ENCODE peak calls at places on chromosomes 1 and 21, in four cellular contexts. N is CD8-positive, alpha-beta memory T cell; K is naive thymus-derived CD4-positive, alpha-beta T cell; M is retinal pigment epithelial cell. H is an unnamed sample.

GRCh38 chr1:9589144-9589718 is 520 bp downstream of the TMEM201 start:
- DNase-seq in N (peak), K (peak), M (no peak), H (no peak)

GRCh38 chr1:55277377-55278130 is 62.4 kb upstream of the USP24 start:
- DNase-seq in N (peak), K (peak), M (no peak), H (peak)

GRCh38 chr1:186897008-186897407 is 68.3 kb downstream of the PLA2G4A start:
- DNase-seq in N (no peak), K (no peak), M (no peak), H (no peak)

GRCh38 chr1:165717918-165718515 is 19.7 kb upstream of the ALDH9A1 start:
- DNase-seq in N (peak), K (peak), M (peak), H (peak)

GRCh38 chr1:15411593-15412487 is 2.2 kb downstream of the EFHD2 start:
- DNase-seq in N (peak), K (peak), M (no peak), H (no peak)

GRCh38 chr1:64595871-64596515 is 126.1 kb downstream of the CACHD1 start:
- DNase-seq in N (no peak), K (no peak), M (peak), H (no peak)

GRCh38 chr1:89632213-89633102 is 462 bp upstream of the LRRC8C start:
- DNase-seq in N (peak), K (peak), M (no peak), H (peak)

GRCh38 chr1:174448964-174449363 is 1.2 kb downstream of the GPR52 start:
- DNase-seq in N (no peak), K (no peak), M (no peak), H (no peak)

GRCh38 chr1:30857062-30857461 is 51.5 kb downstream of the SDC3 start:
- DNase-seq in N (no peak), K (no peak), M (no peak), H (no peak)

GRCh38 chr1:54965624-54966340 is 14.6 kb upstream of the TMEM61 start:
- DNase-seq in N (no peak), K (no peak), M (no peak), H (no peak)

GRCh38 chr1:226549937-226550670 is 1.5 kb downstream of the STUM start:
- DNase-seq in N (peak), K (peak), M (no peak), H (peak)

GRCh38 chr21:42137191-42137913 is 66.2 kb downstream of the UMODL1 start:
- DNase-seq in N (no peak), K (no peak), M (no peak), H (no peak)

GRCh38 chr1:87093286-87093685 is 178.9 kb downstream of the HS2ST1 start:
- DNase-seq in N (no peak), K (no peak), M (no peak), H (no peak)

DNA sequence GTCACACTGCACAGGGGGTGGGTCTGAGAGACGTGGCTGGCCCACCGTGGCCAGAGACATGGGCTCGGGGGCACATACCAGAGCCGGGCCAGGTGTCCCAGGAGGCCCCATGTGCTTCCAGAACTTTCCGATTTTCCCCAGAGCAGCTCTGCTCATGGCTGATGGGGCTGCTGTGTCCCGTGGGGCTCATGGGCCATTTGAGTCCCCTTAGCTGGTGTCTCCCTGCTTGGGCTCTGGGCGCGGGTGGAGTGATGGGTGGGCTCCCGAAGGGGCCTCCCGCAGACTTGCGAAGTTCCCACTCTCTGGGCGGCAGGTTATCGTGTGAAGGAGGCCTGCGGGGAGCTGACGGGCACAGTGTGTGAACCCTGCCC is 1.8 kb downstream of the TNFRSF14 start:
- DNase-seq in N (no peak), K (no peak), M (no peak), H (no peak)
- H3K4me3 ChIP-seq in N (peak), K (peak), M (no peak), H (no peak)

GRCh38 chr1:50979964-50980363 is 9.9 kb downstream of the CDKN2C start:
- DNase-seq in N (no peak), K (no peak), M (no peak), H (no peak)
- H3K4me3 ChIP-seq in N (no peak), K (no peak), M (no peak), H (no peak)

GRCh38 chr1:245256528-245256927 is 101.7 kb downstream of the KIF26B start:
- DNase-seq in N (no peak), K (no peak), M (no peak), H (no peak)
- H3K4me3 ChIP-seq in N (no peak), K (no peak), M (no peak), H (no peak)

DNA sequence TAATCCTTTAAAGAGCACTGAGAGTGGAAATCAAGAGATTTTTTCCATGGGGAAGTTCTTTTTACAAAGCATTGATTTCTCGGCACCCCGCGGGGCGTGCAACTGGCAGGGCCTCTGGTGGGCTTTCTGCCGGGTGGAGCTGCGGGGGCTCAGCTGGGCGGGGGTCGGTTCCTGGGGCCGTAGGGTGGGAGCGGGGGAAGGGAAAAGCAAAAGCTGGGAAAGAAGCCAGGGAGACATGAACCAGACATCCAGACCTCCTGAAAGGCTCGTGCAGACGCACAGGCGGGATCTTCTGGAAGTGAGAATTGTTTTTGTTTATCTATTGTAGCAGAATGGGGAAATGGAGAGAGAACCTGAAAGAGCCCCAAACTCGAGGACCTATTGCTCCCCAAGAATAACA is 235.2 kb downstream of the FAM72C start:
- DNase-seq in N (no peak), K (no peak), M (no peak), H (no peak)
- H3K4me3 ChIP-seq in N (no peak), K (no peak), M (peak), H (no peak)

GRCh38 chr21:15053531-15053930 is 11.3 kb downstream of the NRIP1 start:
- DNase-seq in N (no peak), K (no peak), M (no peak), H (no peak)

GRCh38 chr21:15051652-15052554 is 12.9 kb downstream of the NRIP1 start:
- DNase-seq in N (no peak), K (no peak), M (peak), H (no peak)

GRCh38 chr21:15054606-15055239 is 10.1 kb downstream of the NRIP1 start:
- DNase-seq in N (no peak), K (no peak), M (no peak), H (no peak)

GRCh38 chr21:15054089-15054488 is 10.7 kb downstream of the NRIP1 start:
- DNase-seq in N (no peak), K (no peak), M (no peak), H (no peak)

DNA sequence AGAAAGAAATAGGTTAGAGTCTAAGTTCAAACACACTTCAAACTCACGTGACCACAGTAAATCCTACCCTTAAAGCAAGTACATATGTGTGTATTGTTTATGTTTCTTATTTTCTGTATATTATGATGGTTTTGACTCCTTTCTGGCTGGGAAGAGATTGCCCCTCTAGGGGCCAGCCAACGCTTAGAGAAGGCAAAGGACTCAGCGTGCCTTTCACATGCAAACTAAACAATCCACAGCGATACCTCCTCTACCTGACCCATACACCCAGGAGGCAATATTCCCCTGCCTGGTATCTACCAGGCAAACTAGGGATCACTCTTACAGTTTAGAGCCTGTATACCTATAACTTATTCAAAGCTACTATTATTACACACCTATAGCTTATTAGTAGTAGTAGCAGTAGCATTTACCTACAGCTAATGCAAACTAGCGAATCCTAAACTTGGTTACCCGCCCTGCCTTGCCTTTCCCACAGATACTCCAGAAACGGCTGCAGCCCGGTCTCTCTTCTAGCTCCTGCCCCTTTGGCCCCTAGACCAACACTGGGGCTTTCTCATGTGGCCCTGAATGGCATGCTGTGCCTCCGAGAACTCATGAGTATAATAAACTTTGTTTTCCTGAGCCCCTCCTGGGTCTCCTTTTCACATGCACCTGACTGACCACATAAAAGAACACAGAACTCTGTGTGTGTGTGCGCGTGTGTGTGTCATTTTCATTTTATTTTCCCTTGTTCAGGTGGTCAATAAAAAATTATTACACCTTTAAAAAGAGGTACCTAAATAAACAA is 14.0 kb downstream of the NRIP1 start:
- DNase-seq in N (no peak), K (no peak), M (no peak), H (no peak)
- H3K4me3 ChIP-seq in N (no peak), K (peak), M (no peak), H (no peak)

DNA sequence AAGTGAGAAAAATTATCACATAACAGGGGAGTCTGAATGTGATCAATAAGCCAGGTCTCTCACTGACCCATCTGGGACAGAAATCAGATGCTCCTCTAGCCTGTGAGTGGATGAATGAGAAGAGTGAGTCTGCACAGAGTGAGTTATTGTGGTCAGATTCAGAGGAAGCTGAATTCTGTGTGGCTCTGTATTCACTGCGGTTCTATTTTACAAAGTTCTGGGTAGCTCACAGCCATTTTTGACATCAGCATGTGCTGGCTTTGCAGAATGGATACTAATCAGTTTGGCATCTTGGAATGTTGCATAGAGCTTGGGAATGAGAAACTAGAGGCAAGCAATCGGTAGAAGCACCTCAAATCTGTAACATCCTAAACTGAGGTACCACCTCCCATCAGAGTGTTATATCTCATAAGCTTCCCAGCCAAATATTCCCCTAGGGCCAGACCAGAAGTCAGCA is 3.8 kb downstream of the COLGALT2 start:
- DNase-seq in N (no peak), K (no peak), M (no peak), H (no peak)
- H3K4me3 ChIP-seq in N (no peak), K (no peak), M (no peak), H (no peak)

GRCh38 chr1:143718524-143718923 is 253.3 kb downstream of the FAM72C start:
- DNase-seq in N (no peak), K (no peak), M (no peak), H (no peak)

GRCh38 chr1:143721024-143721373 is 250.8 kb downstream of the FAM72C start:
- DNase-seq in N (no peak), K (no peak), M (no peak), H (no peak)

GRCh38 chr1:143717434-143717833 is 254.4 kb downstream of the FAM72C start:
- DNase-seq in N (no peak), K (no peak), M (no peak), H (no peak)

GRCh38 chr1:143718021-143718420 is 253.8 kb downstream of the FAM72C start:
- DNase-seq in N (no peak), K (no peak), M (no peak), H (no peak)

GRCh38 chr1:143720087-143721023 is 251.4 kb downstream of the FAM72C start:
- DNase-seq in N (no peak), K (no peak), M (no peak), H (no peak)
- H3K4me3 ChIP-seq in N (no peak), K (no peak), M (no peak), H (no peak)

H was measured in Jurkat, Clone E6-1.